ENCODE peak calls at places on chromosomes 2 and 18, in eight cellular contexts. K is BJ; I is thoracic aorta; F is adipocyte; T is foreskin keratinocyte; Y is lower leg skin; P is psoas muscle; W is CD8-positive, alpha-beta memory T cell. E is an unnamed sample.

GRCh38 chr18:46281185-46282176 is 177.3 kb downstream of the HAUS1 start:
- DNase-seq in F (peak), P (peak), I (no peak), K (no peak), W (peak), T (peak), Y (peak), E (peak)

GRCh38 chr18:48613589-48613988 is 74.8 kb downstream of the CTIF start:
- DNase-seq in F (no peak), P (peak), K (no peak), Y (no peak), W (no peak), I (peak), T (no peak), E (peak)

GRCh38 chr2:121089005-121089510 is 195.9 kb downstream of the TFCP2L1 start:
- DNase-seq in T (no peak), K (no peak), F (no peak), P (no peak), W (no peak), Y (no peak), I (no peak), E (no peak)

GRCh38 chr2:240259924-240260529 is 119.6 kb upstream of the OTOS start:
- DNase-seq in I (no peak), F (no peak), W (no peak), T (no peak), P (peak), K (no peak), Y (no peak), E (peak)

GRCh38 chr2:232483923-232484627 is 3.6 kb downstream of the ECEL1 start:
- DNase-seq in W (no peak), F (no peak), T (no peak), Y (no peak), I (no peak), P (no peak), K (no peak), E (no peak)

GRCh38 chr2:128306931-128307460 is 11.7 kb downstream of the HS6ST1 start:
- DNase-seq in T (no peak), W (no peak), P (no peak), K (no peak), F (no peak), I (no peak), Y (no peak), E (peak)

GRCh38 chr18:58862404-58862803 is 2.3 kb upstream of the ZNF532 start:
- DNase-seq in F (no peak), T (no peak), W (no peak), K (no peak), P (no peak), Y (peak), I (no peak), E (no peak)

GRCh38 chr2:208101716-208102631 is 22.4 kb downstream of the CRYGD start:
- DNase-seq in Y (no peak), K (no peak), P (no peak), I (no peak), F (peak), W (no peak), T (peak), E (no peak)

GRCh38 chr2:169329669-169330554 is 32.4 kb downstream of the LRP2 start:
- DNase-seq in P (no peak), F (no peak), W (no peak), Y (no peak), K (no peak), T (no peak), I (no peak), E (no peak)

GRCh38 chr18:7590800-7591560 is 23.9 kb downstream of the PTPRM start:
- DNase-seq in W (no peak), P (no peak), F (peak), K (no peak), I (no peak), T (no peak), Y (no peak), E (no peak)

GRCh38 chr2:102703748-102704147 is 58.1 kb upstream of the TMEM182 start:
- DNase-seq in I (no peak), K (no peak), Y (no peak), F (peak), P (no peak), W (no peak), T (peak), E (no peak)

GRCh38 chr2:20050712-20051517 is 513 bp downstream of the LAPTM4A start:
- DNase-seq in Y (peak), W (peak), I (no peak), P (no peak), K (no peak), T (peak), F (peak), E (peak)

GRCh38 chr2:190655113-190655512 is 6.2 kb downstream of the NAB1 start:
- DNase-seq in K (no peak), P (no peak), W (no peak), F (no peak), Y (no peak), T (no peak), I (no peak), E (no peak)

GRCh38 chr2:69171070-69171811 is 158.3 kb downstream of the ANTXR1 start:
- DNase-seq in K (no peak), Y (no peak), P (no peak), T (no peak), I (no peak), W (no peak), F (peak), E (no peak)

GRCh38 chr2:42999391-42999811 is 207.0 kb upstream of the HAAO start:
- DNase-seq in P (no peak), Y (peak), K (no peak), I (no peak), W (no peak), F (no peak), T (no peak), E (no peak)

GRCh38 chr2:100989666-100990065 is 12.4 kb upstream of the RPL31 start:
- DNase-seq in T (peak), Y (peak), P (no peak), I (no peak), W (no peak), F (no peak), K (no peak), E (no peak)

GRCh38 chr2:72127401-72128058 is 20.1 kb downstream of the CYP26B1 start:
- DNase-seq in I (no peak), W (no peak), T (no peak), P (no peak), Y (peak), F (no peak), K (no peak), E (no peak)

GRCh38 chr2:9336209-9336533 is 87.2 kb downstream of the ITGB1BP1 start:
- DNase-seq in P (no peak), Y (no peak), F (no peak), I (no peak), W (no peak), K (no peak), T (peak), E (no peak)

GRCh38 chr2:241271641-241272297 is 43.7 kb downstream of the HDLBP start:
- DNase-seq in K (no peak), W (peak), P (peak), T (peak), Y (peak), F (peak), I (peak), E (peak)

GRCh38 chr18:31610841-31611240 is 19.2 kb downstream of the TTR start:
- DNase-seq in I (no peak), Y (no peak), F (no peak), W (no peak), T (no peak), P (no peak), K (no peak), E (no peak)